ENCODE peak calls at places on chromosomes 5 and 9, in six cellular contexts. W is neural progenitor cell, K is sigmoid colon, Y is DMS153, N is esophagus muscularis mucosa, C is GOT3. Z is an unnamed sample.

GRCh38 chr9:36870960-36871359 is 163.1 kb downstream of the PAX5 start:
- DNase-seq in W (no peak), K (peak), Y (peak), N (no peak), C (no peak), Z (no peak)

GRCh38 chr9:109913461-109913810 is 133.4 kb downstream of the PALM2AKAP2 start:
- DNase-seq in W (no peak), K (no peak), Y (no peak), N (no peak), C (no peak), Z (no peak)

GRCh38 chr9:130341839-130342713 is 76.5 kb downstream of the HMCN2 start:
- DNase-seq in W (no peak), K (no peak), Y (no peak), N (no peak), C (no peak), Z (no peak)

GRCh38 chr9:109166771-109167601 is at the start of gene FRRS1L:
- DNase-seq in W (peak), K (no peak), Y (no peak), N (no peak), C (no peak), Z (no peak)

GRCh38 chr5:140148508-140148907 is 22.8 kb downstream of the IGIP start:
- DNase-seq in W (peak), K (no peak), Y (no peak), N (no peak), C (no peak), Z (no peak)

GRCh38 chr5:172497591-172498255 is 43.4 kb upstream of the SH3PXD2B start:
- DNase-seq in W (no peak), K (peak), Y (no peak), N (peak), C (no peak), Z (no peak)

GRCh38 chr5:92050970-92051369 is 667.9 kb upstream of the ARRDC3 start:
- DNase-seq in W (no peak), K (no peak), Y (no peak), N (no peak), C (no peak), Z (no peak)

GRCh38 chr9:114694719-114695269 is 12.8 kb upstream of the TEX48 start:
- DNase-seq in W (no peak), K (no peak), Y (no peak), N (no peak), C (no peak), Z (no peak)

Z was measured in natural killer cell.